ENCODE peak calls at places on chromosomes 13 and 19, in five cellular contexts. I is T-helper 2 cell treated with Interferon-gamma antibody and Interleukin-4, amounts not matched to agents 5 μg/mL and 100 μg/mL, for 36 hours; J is transverse colon; L is naive thymus-derived CD8-positive, alpha-beta T cell; R is mesendoderm. Z is an unnamed sample.

GRCh38 chr19:48341006-48341405 is 15.7 kb downstream of the EMP3 start:
- DNase-seq in I (no peak), J (no peak), L (no peak), R (no peak), Z (no peak)

GRCh38 chr19:58581227-58582141 is 8.3 kb upstream of the MZF1 start:
- DNase-seq in I (peak; percentile 85), J (peak; percentile 84), L (peak; percentile 82), R (peak; percentile 96), Z (peak; percentile 89)

GRCh38 chr13:31521466-31521865 is 217.9 kb upstream of the RXFP2 start:
- DNase-seq in I (no peak), J (no peak), L (no peak), R (no peak), Z (no peak)

GRCh38 chr13:111345682-111346081 is 25.2 kb downstream of the TEX29 start:
- DNase-seq in I (no peak), J (no peak), L (no peak), R (no peak), Z (no peak)

GRCh38 chr13:66835040-66835628 is 395.0 kb downstream of the PCDH9 start:
- DNase-seq in I (no peak), J (peak; percentile 18), L (no peak), R (peak; percentile 5), Z (no peak)

GRCh38 chr19:31326329-31327028 is 22.8 kb downstream of the TSHZ3 start:
- DNase-seq in I (no peak), J (no peak), L (no peak), R (no peak), Z (no peak)

GRCh38 chr19:51751655-51752054 is at the start of gene FPR1:
- DNase-seq in I (no peak), J (no peak), L (no peak), R (no peak), Z (no peak)

GRCh38 chr13:91553584-91553983 is 155.2 kb downstream of the GPC5 start:
- DNase-seq in I (no peak), J (no peak), L (no peak), R (no peak), Z (no peak)

GRCh38 chr19:9323557-9323918 is 441 bp upstream of the ZNF559 start:
- DNase-seq in I (no peak), J (peak; percentile 59), L (no peak), R (peak; percentile 82), Z (no peak)

GRCh38 chr13:51666316-51666715 is 82.1 kb downstream of the WDFY2 start:
- DNase-seq in I (no peak), J (no peak), L (no peak), R (no peak), Z (no peak)

GRCh38 chr19:4061683-4062575 is 4.8 kb downstream of the ZBTB7A start:
- DNase-seq in I (no peak), J (peak; percentile 90), L (no peak), R (no peak), Z (no peak)

GRCh38 chr19:44585371-44586141 is 27.8 kb upstream of the IGSF23 start:
- DNase-seq in I (no peak), J (no peak), L (no peak), R (no peak), Z (no peak)

GRCh38 chr13:28501547-28501946 is 6.6 kb upstream of the FLT1 start:
- DNase-seq in I (no peak), J (no peak), L (no peak), R (no peak), Z (no peak)

GRCh38 chr19:48928164-48929005 is 5.1 kb upstream of the DHDH start:
- DNase-seq in I (no peak), J (no peak), L (no peak), R (no peak), Z (no peak)

GRCh38 chr19:44647144-44647543 is 3.4 kb downstream of the PVR start:
- DNase-seq in I (no peak), J (no peak), L (no peak), R (no peak), Z (no peak)

GRCh38 chr19:33226550-33227241 is 1.0 kb upstream of the SLC7A10 start:
- DNase-seq in I (no peak), J (peak; percentile 29), L (no peak), R (peak; percentile 82), Z (no peak)

GRCh38 chr19:15099017-15099582 is 8.1 kb upstream of the SYDE1 start:
- DNase-seq in I (no peak), J (no peak), L (no peak), R (no peak), Z (no peak)

GRCh38 chr13:74136089-74136658 is 2.0 kb upstream of the KLF12 start:
- DNase-seq in I (peak; percentile 54), J (peak; percentile 31), L (peak; percentile 32), R (peak; percentile 28), Z (no peak)

GRCh38 chr13:111664696-111665095 is 344.3 kb downstream of the TEX29 start:
- DNase-seq in I (no peak), J (no peak), L (no peak), R (no peak), Z (no peak)

GRCh38 chr13:59415498-59415897 is 748.2 kb downstream of the DIAPH3 start:
- DNase-seq in I (no peak), J (no peak), L (no peak), R (no peak), Z (no peak)

GRCh38 chr19:18513868-18514267 is 8.0 kb downstream of the ELL start:
- DNase-seq in I (no peak), J (no peak), L (no peak), R (no peak), Z (no peak)

GRCh38 chr19:1851581-1852293 is 3.5 kb upstream of the REXO1 start:
- DNase-seq in I (no peak), J (no peak), L (peak; percentile 79), R (no peak), Z (no peak)

GRCh38 chr19:41551711-41552110 is 24.3 kb upstream of the CEACAM21 start:
- DNase-seq in I (no peak), J (no peak), L (no peak), R (no peak), Z (no peak)

GRCh38 chr13:54980651-54981050 is 1952.0 kb downstream of the OLFM4 start:
- DNase-seq in I (no peak), J (no peak), L (no peak), R (no peak), Z (no peak)

GRCh38 chr13:25080773-25081172 is 15.2 kb upstream of the PABPC3 start:
- DNase-seq in I (no peak), J (no peak), L (no peak), R (no peak), Z (no peak)

GRCh38 chr19:5804516-5805464 is at the start of gene NRTN:
- DNase-seq in I (no peak), J (peak; percentile 67), L (peak; percentile 47), R (peak; percentile 53), Z (no peak)

GRCh38 chr13:54187461-54187860 is 1158.8 kb downstream of the OLFM4 start:
- DNase-seq in I (no peak), J (no peak), L (no peak), R (no peak), Z (no peak)

GRCh38 chr13:40422588-40423235 is 243.7 kb downstream of the FOXO1 start:
- DNase-seq in I (no peak), J (no peak), L (no peak), R (no peak), Z (no peak)

GRCh38 chr13:27927444-27928352 is 7.9 kb downstream of the PDX1 start:
- DNase-seq in I (no peak), J (no peak), L (no peak), R (no peak), Z (no peak)

GRCh38 chr13:51230473-51231105 is 8.4 kb downstream of the FAM124A start:
- DNase-seq in I (no peak), J (peak; percentile 53), L (no peak), R (no peak), Z (no peak)

GRCh38 chr19:3358392-3358918 is 7.9 kb upstream of the NFIC start:
- DNase-seq in I (no peak), J (no peak), L (peak; percentile 40), R (no peak), Z (no peak)

GRCh38 chr13:45398862-45399261 is 19.3 kb downstream of the SLC25A30 start:
- DNase-seq in I (peak; percentile 45), J (no peak), L (peak; percentile 25), R (no peak), Z (no peak)

GRCh38 chr13:31835932-31836331 is 96.6 kb downstream of the RXFP2 start:
- DNase-seq in I (no peak), J (no peak), L (no peak), R (no peak), Z (no peak)

GRCh38 chr13:84684048-84684662 is 801.9 kb upstream of the SLITRK1 start:
- DNase-seq in I (no peak), J (no peak), L (no peak), R (no peak), Z (no peak)

GRCh38 chr13:50365683-50366391 is 350.6 kb downstream of the KCNRG start:
- DNase-seq in I (peak; percentile 72), J (peak; percentile 23), L (no peak), R (no peak), Z (peak; percentile 59)

GRCh38 chr19:28488006-28488405 is 724.9 kb downstream of the UQCRFS1 start:
- DNase-seq in I (no peak), J (peak; percentile 18), L (no peak), R (no peak), Z (no peak)

GRCh38 chr19:934865-935422 is 9.1 kb downstream of the ARID3A start:
- DNase-seq in I (no peak), J (peak; percentile 86), L (no peak), R (no peak), Z (peak; percentile 11)

GRCh38 chr13:39035799-39036198 is 2.1 kb downstream of the PROSER1 start:
- DNase-seq in I (no peak), J (no peak), L (no peak), R (no peak), Z (no peak)

GRCh38 chr19:16624236-16624635 is 3.8 kb downstream of the MED26 start:
- DNase-seq in I (no peak), J (no peak), L (no peak), R (no peak), Z (no peak)